ENCODE peak calls at places on chromosome 5, in ten cellular contexts. Q is GM06990; X is psoas muscle; T is lower leg skin; D is CD8-positive, alpha-beta T cell; Z is choroid plexus epithelial cell; B is PC-9; V is sigmoid colon; Y is fibroblast of mammary gland; U is MM.1S. H is an unnamed sample.
A peak's percentile ranks its signal among the peaks of the same experiment; 100 is the strongest.

GRCh38 chr5:141846031-141846430 is 32.2 kb downstream of the PCDH1 start:
- DNase-seq in Q (no peak), X (no peak), T (no peak), D (no peak), Z (peak; percentile 66), B (no peak), V (no peak), Y (peak; percentile 49), U (no peak), H (no peak)

GRCh38 chr5:18119156-18119785 is 485.0 kb downstream of the TAF11L14 start:
- DNase-seq in Q (no peak), X (no peak), T (peak; percentile 53), D (no peak), Z (no peak), B (no peak), V (no peak), Y (no peak), U (no peak), H (no peak)

GRCh38 chr5:5650242-5650641 is 227.8 kb downstream of the ICE1 start:
- DNase-seq in Q (no peak), X (no peak), T (no peak), D (no peak), Z (peak; percentile 9), B (peak; percentile 69), V (no peak), Y (no peak), U (no peak), H (no peak)

GRCh38 chr5:43588842-43589241 is 14.1 kb upstream of the NNT start:
- DNase-seq in Q (no peak), X (no peak), T (no peak), D (no peak), Z (no peak), B (no peak), V (no peak), Y (no peak), U (no peak), H (no peak)

GRCh38 chr5:103060414-103060954 is 59.5 kb downstream of the GIN1 start:
- DNase-seq in Q (no peak), X (no peak), T (no peak), D (no peak), Z (no peak), B (no peak), V (no peak), Y (no peak), U (no peak), H (no peak)

GRCh38 chr5:37918420-37918819 is 78.6 kb upstream of the GDNF start:
- DNase-seq in Q (no peak), X (no peak), T (no peak), D (no peak), Z (peak; percentile 12), B (no peak), V (no peak), Y (peak; percentile 16), U (no peak), H (peak; percentile 7)

GRCh38 chr5:5403736-5404135 is 18.7 kb upstream of the ICE1 start:
- DNase-seq in Q (no peak), X (no peak), T (no peak), D (no peak), Z (peak; percentile 54), B (no peak), V (no peak), Y (no peak), U (no peak), H (no peak)

GRCh38 chr5:74255692-74256091 is 384.8 kb downstream of the ENC1 start:
- DNase-seq in Q (no peak), X (no peak), T (no peak), D (no peak), Z (no peak), B (no peak), V (no peak), Y (no peak), U (no peak), H (no peak)

GRCh38 chr5:97644896-97645295 is 461.8 kb upstream of the RIOK2 start:
- DNase-seq in Q (no peak), X (no peak), T (no peak), D (no peak), Z (no peak), B (no peak), V (no peak), Y (no peak), U (no peak), H (no peak)

GRCh38 chr5:766666-767431 is 17.7 kb downstream of the ZDHHC11B start:
- DNase-seq in Q (no peak), X (no peak), T (peak; percentile 84), D (no peak), Z (no peak), B (no peak), V (no peak), Y (no peak), U (no peak), H (no peak)

GRCh38 chr5:53151713-53152458 is 42.3 kb upstream of the MOCS2 start:
- DNase-seq in Q (no peak), X (no peak), T (peak; percentile 85), D (no peak), Z (peak; percentile 98), B (no peak), V (no peak), Y (peak; percentile 80), U (no peak), H (peak; percentile 61)

GRCh38 chr5:35066260-35066795 is 18.6 kb upstream of the AGXT2 start:
- DNase-seq in Q (no peak), X (no peak), T (no peak), D (no peak), Z (no peak), B (no peak), V (no peak), Y (no peak), U (no peak), H (no peak)

GRCh38 chr5:139094154-139095131 is 103.7 kb downstream of the SIL1 start:
- DNase-seq in Q (peak; percentile 68), X (no peak), T (peak; percentile 4), D (no peak), Z (no peak), B (no peak), V (no peak), Y (no peak), U (peak; percentile 36), H (no peak)

GRCh38 chr5:57538341-57538955 is 55.8 kb upstream of the ACTBL2 start:
- DNase-seq in Q (no peak), X (no peak), T (no peak), D (no peak), Z (peak; percentile 57), B (no peak), V (no peak), Y (peak; percentile 92), U (no peak), H (peak; percentile 96)

GRCh38 chr5:149125386-149125891 is 15.9 kb upstream of the ABLIM3 start:
- DNase-seq in Q (no peak), X (no peak), T (no peak), D (no peak), Z (peak; percentile 46), B (peak; percentile 88), V (no peak), Y (no peak), U (no peak), H (no peak)
- TF ChIP-seq CTCF in Q (no peak), X (no peak), T (no peak), D (no peak), Z (peak; percentile 60), B (peak; percentile 61), V (no peak), Y (peak; percentile 22), U (no peak), H (peak; percentile 29)

DNA sequence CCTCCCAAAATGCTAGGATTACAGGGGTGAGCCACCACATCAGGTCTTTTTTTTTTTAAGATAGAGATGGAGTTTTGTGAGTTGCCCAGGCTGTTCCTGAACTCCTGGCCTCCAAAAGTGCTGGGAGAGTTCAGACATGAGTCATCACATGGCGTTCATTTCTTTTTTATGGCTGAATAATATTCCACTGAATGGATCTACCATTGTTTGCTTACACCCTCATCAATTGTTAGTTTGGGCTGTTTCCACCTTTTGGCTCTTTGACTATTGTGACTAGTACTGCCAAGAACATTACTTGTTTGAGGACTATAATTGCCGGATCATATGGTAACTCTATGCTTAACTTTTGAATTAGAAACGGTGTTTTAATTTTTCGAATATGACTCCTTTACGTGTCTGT is 787 bp upstream of the N4BP3 start:
- DNase-seq in Q (no peak), X (no peak), T (no peak), D (no peak), Z (no peak), B (no peak), V (no peak), Y (no peak), U (no peak), H (no peak)
- H3K4me3 ChIP-seq in Q (peak overlapping the region; percentile 54), X (peak overlapping the region; percentile 64), T (no peak overlapping the region), D (no peak overlapping the region), Z (no peak overlapping the region), B (peak overlapping the region; percentile 65), V (no peak overlapping the region), Y (no peak overlapping the region), U (no peak overlapping the region), H (no peak overlapping the region)

GRCh38 chr5:145945620-145946111 is 9.3 kb downstream of the SH3RF2 start:
- DNase-seq in Q (no peak), X (no peak), T (no peak), D (no peak), Z (no peak), B (no peak), V (no peak), Y (no peak), U (no peak), H (no peak)
- TF ChIP-seq CTCF in Q (no peak), X (no peak), T (no peak), D (no peak), Z (no peak), B (no peak), V (no peak), Y (no peak), U (no peak), H (no peak)

DNA sequence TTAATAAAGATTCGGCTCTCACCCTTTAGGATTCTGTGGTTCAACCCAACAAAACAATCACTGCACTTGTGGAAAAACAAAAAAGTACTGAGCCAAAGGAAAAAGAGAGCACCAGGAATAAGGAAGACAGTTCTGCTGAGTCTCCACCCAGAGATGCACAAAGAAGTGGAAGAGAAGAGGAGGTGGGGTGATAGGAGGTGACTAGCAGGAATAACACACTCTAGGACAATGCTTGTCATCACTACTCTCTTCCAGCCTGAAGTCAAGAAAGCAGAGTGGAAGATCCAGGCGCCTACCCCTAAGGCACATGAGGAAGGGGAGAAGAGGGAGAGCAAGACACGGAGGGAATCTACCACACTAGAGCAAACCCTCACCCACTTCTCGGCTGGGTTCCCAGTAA is 1.8 kb downstream of the SLIT3 start:
- DNase-seq in Q (no peak), X (no peak), T (no peak), D (no peak), Z (no peak), B (no peak), V (no peak), Y (no peak), U (no peak), H (no peak)
- H3K4me3 ChIP-seq in Q (no peak overlapping the region), X (peak overlapping the region; percentile 58), T (no peak overlapping the region), D (no peak overlapping the region), Z (no peak overlapping the region), B (no peak overlapping the region), V (peak overlapping the region; percentile 74), Y (peak overlapping the region; percentile 46), U (no peak overlapping the region), H (peak overlapping the region; percentile 77)